ENCODE peak calls at places on chromosomes 3 and 15, in seven cellular contexts. T is ovary, C is right atrium auricular region, H is A549, D is IMR-90, X is suprapubic skin, Q is choroid plexus epithelial cell. K is an unnamed sample.
A peak's percentile ranks its signal among the peaks of the same experiment; 100 is the strongest.

GRCh38 chr3:46564190-46565112 is 1.7 kb downstream of the LRRC2 start:
- DNase-seq in H (no peak), D (no peak), T (no peak), X (peak; percentile 64), C (no peak), Q (no peak), K (no peak)

GRCh38 chr15:73697033-73697467 is 12.9 kb downstream of the CD276 start:
- DNase-seq in X (peak; percentile 88), C (peak; percentile 89), D (peak; percentile 95), H (no peak), Q (peak; percentile 95), T (peak; percentile 93), K (peak; percentile 84)

GRCh38 chr15:90870354-90871096 is 2.1 kb downstream of the FURIN start:
- DNase-seq in T (no peak), D (no peak), C (no peak), H (no peak), Q (peak; percentile 30), X (no peak), K (no peak)

GRCh38 chr15:51240066-51240465 is 98.3 kb downstream of the CYP19A1 start:
- DNase-seq in X (no peak), C (no peak), D (no peak), T (no peak), Q (no peak), H (no peak), K (no peak)

GRCh38 chr3:33131328-33132018 is 17.7 kb downstream of the CRTAP start:
- DNase-seq in D (peak; percentile 70), T (no peak), C (no peak), H (peak; percentile 67), Q (peak; percentile 89), X (no peak), K (peak; percentile 79)

GRCh38 chr15:45456212-45457106 is 66.1 kb downstream of the SLC30A4 start:
- DNase-seq in X (no peak), H (peak; percentile 92), C (peak; percentile 80), Q (peak; percentile 100), T (peak; percentile 45), D (peak; percentile 100), K (peak; percentile 61)

GRCh38 chr3:170037463-170038433 is at the start of gene GPR160:
- DNase-seq in Q (peak; percentile 40), H (peak; percentile 67), T (peak; percentile 68), C (no peak), D (peak; percentile 15), X (peak; percentile 87), K (peak; percentile 87)

GRCh38 chr3:180571831-180572578 is 30.0 kb upstream of the TTC14 start:
- DNase-seq in Q (no peak), D (no peak), T (no peak), X (no peak), C (no peak), H (no peak), K (no peak)

GRCh38 chr3:27368831-27369607 is at the start of gene NEK10:
- DNase-seq in X (peak; percentile 91), T (peak; percentile 96), Q (peak; percentile 96), H (peak; percentile 78), C (peak; percentile 87), D (peak; percentile 85), K (peak; percentile 96)

GRCh38 chr3:139934557-139935070 is 371 bp upstream of the CLSTN2 start:
- DNase-seq in X (peak; percentile 78), T (peak; percentile 87), D (no peak), Q (peak; percentile 66), C (peak; percentile 74), H (peak; percentile 37), K (peak; percentile 36)

GRCh38 chr15:32746116-32746857 is 28.5 kb downstream of the GREM1 start:
- DNase-seq in H (no peak), X (no peak), C (no peak), T (no peak), Q (no peak), D (no peak), K (no peak)

GRCh38 chr3:48897401-48898376 is 993 bp downstream of the SLC25A20 start:
- DNase-seq in T (no peak), H (no peak), D (no peak), X (no peak), C (peak; percentile 58), Q (peak; percentile 11), K (no peak)

GRCh38 chr3:150603888-150604319 is 783 bp downstream of the SELENOT start:
- DNase-seq in Q (no peak), X (no peak), T (no peak), C (no peak), D (no peak), H (no peak), K (no peak)

GRCh38 chr15:93372209-93372910 is 283.3 kb upstream of the RGMA start:
- DNase-seq in Q (no peak), T (no peak), C (no peak), D (no peak), H (no peak), X (no peak), K (no peak)

DNA sequence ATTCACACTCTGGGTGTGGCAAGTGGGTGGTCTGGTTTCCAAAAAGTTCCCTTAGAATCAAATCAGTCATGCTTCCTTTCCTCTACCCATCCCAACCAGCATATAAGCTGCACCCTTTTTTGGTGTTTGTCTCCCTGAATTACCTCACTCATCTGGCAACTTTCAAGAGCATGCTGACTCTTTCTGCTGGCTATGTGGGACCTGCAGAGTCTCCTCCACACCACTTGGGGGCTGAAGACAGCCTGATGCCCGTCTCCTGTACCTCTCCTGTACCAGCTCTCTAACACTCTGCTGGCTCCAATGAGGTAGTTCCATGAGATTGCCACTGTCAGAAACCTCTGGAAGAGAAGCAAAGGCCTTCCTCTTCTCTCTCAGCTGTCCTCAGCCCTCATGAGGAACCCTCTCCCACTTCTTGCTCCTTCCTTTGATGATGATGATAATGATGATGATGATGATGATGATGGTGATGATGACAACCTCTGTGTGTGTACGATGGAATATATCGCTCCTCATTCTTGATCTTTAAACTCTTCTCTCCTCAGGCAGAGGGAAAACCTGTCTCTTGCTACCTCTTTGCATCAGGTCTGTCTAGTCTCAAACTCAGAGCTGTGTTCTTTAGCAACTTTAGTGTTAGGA is 257.4 kb downstream of the ZNF621 start:
- DNase-seq in X (no peak), T (no peak), D (no peak), H (peak; percentile 27), C (no peak), Q (peak; percentile 24), K (no peak)
- TF ChIP-seq CTCF in X (no peak), T (no peak), D (no peak), H (no peak), C (no peak), Q (peak; percentile 36), K (no peak)

DNA sequence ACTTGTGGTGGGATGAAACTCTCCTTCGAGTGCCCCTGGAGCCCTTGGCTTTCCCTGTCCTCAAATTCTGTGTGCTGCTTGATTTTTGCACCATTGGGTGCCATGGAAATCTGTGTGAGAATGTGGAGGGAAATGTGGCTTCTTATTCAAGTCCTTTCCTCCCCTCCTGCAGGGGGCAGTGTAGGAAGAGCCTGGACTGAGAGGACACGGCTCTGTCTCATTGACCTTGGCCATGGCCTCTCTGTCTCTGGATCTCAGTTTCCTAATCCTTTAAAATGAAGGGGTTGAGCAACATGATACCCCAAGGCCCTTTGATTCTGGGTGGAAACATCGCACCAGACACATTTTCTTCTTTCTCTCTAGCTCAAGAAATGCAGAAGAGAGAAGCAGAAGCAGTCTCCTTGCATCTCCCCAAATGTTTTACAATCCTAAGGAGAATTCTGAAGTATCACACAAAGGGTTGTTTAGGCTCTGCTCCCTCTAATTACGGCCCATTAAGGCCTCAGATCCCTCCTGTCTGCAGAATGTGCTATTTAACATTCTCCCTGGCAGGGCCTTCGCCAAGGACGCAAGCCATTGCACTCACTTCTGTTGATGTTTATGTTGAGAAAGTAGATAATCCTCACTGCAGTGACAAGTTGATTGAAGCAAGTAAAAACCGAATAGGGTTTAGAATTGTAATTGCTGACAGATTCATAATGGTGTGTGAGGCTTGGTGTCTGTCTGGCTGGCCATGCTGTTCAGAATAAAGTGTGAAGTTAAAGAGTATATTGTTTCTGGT is 169.1 kb downstream of the TPRG1 start:
- DNase-seq in T (no peak), D (no peak), Q (no peak), H (peak; percentile 44), X (no peak), C (no peak), K (no peak)
- TF ChIP-seq CTCF in T (no peak), D (peak; percentile 5), Q (peak; percentile 42), H (no peak), X (peak; percentile 19), C (no peak), K (no peak)

DNA sequence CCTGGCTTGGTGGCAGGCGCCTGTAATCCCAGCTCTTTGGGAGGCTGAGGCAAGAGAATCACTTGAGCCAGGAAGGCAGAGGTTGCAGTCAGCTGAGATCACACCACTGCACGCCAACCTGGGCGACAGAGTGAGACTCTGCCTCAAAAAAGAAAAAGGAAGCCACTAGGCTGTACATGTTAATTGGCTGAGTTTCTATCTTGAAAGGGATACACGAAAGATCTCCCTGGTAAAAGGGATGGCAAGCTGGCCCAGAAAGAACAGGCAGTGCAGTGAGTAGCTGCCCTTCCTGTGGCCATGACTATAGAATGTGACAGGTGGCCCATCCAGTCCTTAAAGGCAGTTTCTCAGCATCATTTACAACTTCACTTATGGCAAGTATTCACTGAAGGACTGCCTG is 12.3 kb downstream of the LRIG1 start:
- DNase-seq in D (no peak), H (no peak), Q (no peak), C (no peak), X (no peak), T (no peak), K (no peak)
- TF ChIP-seq CTCF in D (no peak), H (no peak), Q (no peak), C (no peak), X (no peak), T (no peak), K (no peak)

DNA sequence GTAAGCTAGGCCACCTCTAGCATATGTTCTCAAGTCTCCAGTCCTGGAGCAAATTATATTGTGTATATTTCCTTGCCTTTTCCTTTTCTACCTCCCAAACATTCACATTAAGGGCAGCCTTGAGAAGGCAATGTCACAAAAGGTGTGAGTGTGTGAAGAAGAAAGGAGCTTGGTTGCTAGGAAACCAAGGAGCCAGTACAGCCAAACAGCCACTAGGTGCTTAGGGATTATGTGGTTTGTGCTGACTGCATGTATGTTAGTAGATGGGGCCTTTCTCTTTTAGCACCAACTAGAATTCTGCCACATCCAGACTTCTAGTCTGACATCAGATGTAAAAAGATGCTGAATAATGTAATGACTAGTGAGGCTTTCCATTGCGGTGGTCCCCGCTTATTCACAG is 118.8 kb upstream of the DAZL start:
- DNase-seq in X (no peak), T (no peak), C (no peak), Q (peak; percentile 70), H (peak; percentile 27), D (peak; percentile 11), K (no peak)
- TF ChIP-seq CTCF in X (no peak), T (no peak), C (peak; percentile 23), Q (peak; percentile 56), H (no peak), D (no peak), K (no peak)

GRCh38 chr15:75450307-75451201 is 936 bp downstream of the SIN3A start:
- DNase-seq in C (peak; percentile 98), H (peak; percentile 99), T (peak; percentile 97), D (peak; percentile 96), Q (peak; percentile 99), X (peak; percentile 99), K (peak; percentile 88)
- TF ChIP-seq CTCF in C (peak; percentile 29), H (no peak), T (no peak), D (no peak), Q (no peak), X (peak; percentile 9), K (no peak)

K was measured in GM13976.